ENCODE peak calls at places on chromosomes 4 and X, in ten cellular contexts. One of them, this sample, is unnamed. For H3K4me1 and H3K27me3, the result is how much of the 10 kb centered on the place peaks cover.

GRCh38 chr4:105471566-105472176 is 2.2 kb downstream of the PPA2 start:
- DNase-seq in cardiac muscle cell: peak
- DNase-seq in transverse colon: peak
- DNase-seq in HCT116: peak
- DNase-seq in MM.1S: peak
- DNase-seq in lower lobe of right lung: no peak
- DNase-seq in CD4-positive, CD25-positive, alpha-beta regulatory T cell: peak
- DNase-seq in naive thymus-derived CD4-positive, alpha-beta T cell: peak
- DNase-seq in H9: peak
- DNase-seq in hepatocyte: peak
- DNase-seq in this sample: peak

GRCh38 chrX:13614154-13614553 is 38.8 kb upstream of the TCEANC start:
- DNase-seq in CD4-positive, CD25-positive, alpha-beta regulatory T cell: no peak
- DNase-seq in transverse colon: no peak
- DNase-seq in hepatocyte: no peak
- DNase-seq in lower lobe of right lung: no peak
- DNase-seq in H9: no peak
- DNase-seq in HCT116: no peak
- DNase-seq in cardiac muscle cell: no peak
- DNase-seq in naive thymus-derived CD4-positive, alpha-beta T cell: no peak
- DNase-seq in MM.1S: no peak
- DNase-seq in this sample: no peak

GRCh38 chrX:40908026-40908425 is 172.7 kb upstream of the MED14 start:
- DNase-seq in cardiac muscle cell: peak
- DNase-seq in CD4-positive, CD25-positive, alpha-beta regulatory T cell: no peak
- DNase-seq in lower lobe of right lung: no peak
- DNase-seq in MM.1S: no peak
- DNase-seq in HCT116: no peak
- DNase-seq in naive thymus-derived CD4-positive, alpha-beta T cell: no peak
- DNase-seq in transverse colon: no peak
- DNase-seq in H9: no peak
- DNase-seq in hepatocyte: no peak
- DNase-seq in this sample: no peak

GRCh38 chr4:94452476-94453300 is 946 bp downstream of the PDLIM5 start:
- DNase-seq in MM.1S: peak
- DNase-seq in lower lobe of right lung: peak
- DNase-seq in cardiac muscle cell: peak
- DNase-seq in CD4-positive, CD25-positive, alpha-beta regulatory T cell: no peak
- DNase-seq in hepatocyte: peak
- DNase-seq in H9: peak
- DNase-seq in naive thymus-derived CD4-positive, alpha-beta T cell: peak
- DNase-seq in transverse colon: peak
- DNase-seq in HCT116: peak
- DNase-seq in this sample: peak

GRCh38 chrX:24487576-24487975 is 22.5 kb downstream of the PDK3 start:
- DNase-seq in H9: no peak
- DNase-seq in MM.1S: no peak
- DNase-seq in CD4-positive, CD25-positive, alpha-beta regulatory T cell: no peak
- DNase-seq in transverse colon: no peak
- DNase-seq in hepatocyte: no peak
- DNase-seq in cardiac muscle cell: no peak
- DNase-seq in HCT116: no peak
- DNase-seq in lower lobe of right lung: no peak
- DNase-seq in naive thymus-derived CD4-positive, alpha-beta T cell: no peak
- DNase-seq in this sample: no peak

GRCh38 chr4:19879330-19879729 is 372.4 kb upstream of the SLIT2 start:
- DNase-seq in CD4-positive, CD25-positive, alpha-beta regulatory T cell: no peak
- DNase-seq in cardiac muscle cell: no peak
- DNase-seq in hepatocyte: no peak
- DNase-seq in MM.1S: no peak
- DNase-seq in naive thymus-derived CD4-positive, alpha-beta T cell: no peak
- DNase-seq in lower lobe of right lung: no peak
- DNase-seq in transverse colon: no peak
- DNase-seq in H9: no peak
- DNase-seq in HCT116: no peak
- DNase-seq in this sample: no peak

GRCh38 chr4:87489678-87490077 is 39.5 kb downstream of the SPARCL1 start:
- DNase-seq in naive thymus-derived CD4-positive, alpha-beta T cell: no peak
- DNase-seq in transverse colon: no peak
- DNase-seq in H9: no peak
- DNase-seq in HCT116: no peak
- DNase-seq in hepatocyte: no peak
- DNase-seq in CD4-positive, CD25-positive, alpha-beta regulatory T cell: no peak
- DNase-seq in cardiac muscle cell: peak
- DNase-seq in MM.1S: no peak
- DNase-seq in lower lobe of right lung: no peak
- DNase-seq in this sample: no peak

GRCh38 chr4:24559889-24560288 is 24.5 kb downstream of the DHX15 start:
- DNase-seq in CD4-positive, CD25-positive, alpha-beta regulatory T cell: no peak
- DNase-seq in naive thymus-derived CD4-positive, alpha-beta T cell: no peak
- DNase-seq in hepatocyte: no peak
- DNase-seq in HCT116: no peak
- DNase-seq in cardiac muscle cell: peak
- DNase-seq in MM.1S: no peak
- DNase-seq in H9: no peak
- DNase-seq in transverse colon: no peak
- DNase-seq in lower lobe of right lung: no peak
- DNase-seq in this sample: no peak

GRCh38 chr4:158750379-158750778 is 18.4 kb upstream of the FNIP2 start:
- DNase-seq in H9: no peak
- DNase-seq in cardiac muscle cell: peak
- DNase-seq in HCT116: no peak
- DNase-seq in MM.1S: no peak
- DNase-seq in hepatocyte: no peak
- DNase-seq in transverse colon: no peak
- DNase-seq in naive thymus-derived CD4-positive, alpha-beta T cell: no peak
- DNase-seq in lower lobe of right lung: no peak
- DNase-seq in CD4-positive, CD25-positive, alpha-beta regulatory T cell: no peak
- DNase-seq in this sample: no peak

GRCh38 chrX:1555370-1555769 is 18.4 kb upstream of the P2RY8 start:
- DNase-seq in naive thymus-derived CD4-positive, alpha-beta T cell: no peak
- DNase-seq in CD4-positive, CD25-positive, alpha-beta regulatory T cell: no peak
- DNase-seq in transverse colon: no peak
- DNase-seq in lower lobe of right lung: no peak
- DNase-seq in MM.1S: no peak
- DNase-seq in H9: no peak
- DNase-seq in HCT116: no peak
- DNase-seq in cardiac muscle cell: no peak
- DNase-seq in hepatocyte: no peak
- DNase-seq in this sample: no peak

GRCh38 chr4:7828011-7828720 is 111.5 kb downstream of the AFAP1 start:
- DNase-seq in H9: no peak
- DNase-seq in cardiac muscle cell: peak
- DNase-seq in HCT116: no peak
- DNase-seq in naive thymus-derived CD4-positive, alpha-beta T cell: peak
- DNase-seq in CD4-positive, CD25-positive, alpha-beta regulatory T cell: peak
- DNase-seq in MM.1S: peak
- DNase-seq in hepatocyte: peak
- DNase-seq in transverse colon: peak
- DNase-seq in lower lobe of right lung: peak
- DNase-seq in this sample: no peak

GRCh38 chr4:182245541-182246245 is 2.5 kb downstream of the TENM3 start:
- DNase-seq in lower lobe of right lung: no peak
- DNase-seq in CD4-positive, CD25-positive, alpha-beta regulatory T cell: no peak
- DNase-seq in HCT116: no peak
- DNase-seq in naive thymus-derived CD4-positive, alpha-beta T cell: no peak
- DNase-seq in MM.1S: no peak
- DNase-seq in cardiac muscle cell: peak
- DNase-seq in hepatocyte: peak
- DNase-seq in transverse colon: no peak
- DNase-seq in H9: no peak
- DNase-seq in this sample: no peak

GRCh38 chr4:94758141-94758699 is 465 bp downstream of the BMPR1B start:
- DNase-seq in transverse colon: peak
- DNase-seq in hepatocyte: peak
- DNase-seq in cardiac muscle cell: peak
- DNase-seq in H9: peak
- DNase-seq in HCT116: no peak
- DNase-seq in MM.1S: no peak
- DNase-seq in naive thymus-derived CD4-positive, alpha-beta T cell: peak
- DNase-seq in lower lobe of right lung: peak
- DNase-seq in CD4-positive, CD25-positive, alpha-beta regulatory T cell: no peak
- DNase-seq in this sample: peak

GRCh38 chr4:184280591-184281071 is 63.0 kb upstream of the ENPP6 start:
- DNase-seq in HCT116: no peak
- DNase-seq in MM.1S: peak
- DNase-seq in cardiac muscle cell: no peak
- DNase-seq in naive thymus-derived CD4-positive, alpha-beta T cell: peak
- DNase-seq in H9: peak
- DNase-seq in CD4-positive, CD25-positive, alpha-beta regulatory T cell: peak
- DNase-seq in lower lobe of right lung: no peak
- DNase-seq in transverse colon: peak
- DNase-seq in hepatocyte: no peak
- DNase-seq in this sample: no peak

GRCh38 chr4:184282251-184282713 is 64.6 kb upstream of the ENPP6 start:
- DNase-seq in HCT116: no peak
- DNase-seq in transverse colon: peak
- DNase-seq in cardiac muscle cell: no peak
- DNase-seq in lower lobe of right lung: peak
- DNase-seq in MM.1S: peak
- DNase-seq in hepatocyte: peak
- DNase-seq in naive thymus-derived CD4-positive, alpha-beta T cell: peak
- DNase-seq in CD4-positive, CD25-positive, alpha-beta regulatory T cell: peak
- DNase-seq in H9: no peak
- DNase-seq in this sample: no peak

GRCh38 chr4:184280104-184280503 is 62.4 kb upstream of the ENPP6 start:
- DNase-seq in MM.1S: peak
- DNase-seq in lower lobe of right lung: no peak
- DNase-seq in transverse colon: no peak
- DNase-seq in HCT116: no peak
- DNase-seq in naive thymus-derived CD4-positive, alpha-beta T cell: peak
- DNase-seq in CD4-positive, CD25-positive, alpha-beta regulatory T cell: no peak
- DNase-seq in cardiac muscle cell: no peak
- DNase-seq in hepatocyte: no peak
- DNase-seq in H9: no peak
- DNase-seq in this sample: no peak

GRCh38 chr4:184282895-184283654 is 65.4 kb upstream of the ENPP6 start:
- DNase-seq in HCT116: no peak
- DNase-seq in lower lobe of right lung: no peak
- DNase-seq in transverse colon: peak
- DNase-seq in hepatocyte: no peak
- DNase-seq in CD4-positive, CD25-positive, alpha-beta regulatory T cell: no peak
- DNase-seq in H9: no peak
- DNase-seq in cardiac muscle cell: no peak
- DNase-seq in naive thymus-derived CD4-positive, alpha-beta T cell: no peak
- DNase-seq in MM.1S: peak
- DNase-seq in this sample: no peak

DNA sequence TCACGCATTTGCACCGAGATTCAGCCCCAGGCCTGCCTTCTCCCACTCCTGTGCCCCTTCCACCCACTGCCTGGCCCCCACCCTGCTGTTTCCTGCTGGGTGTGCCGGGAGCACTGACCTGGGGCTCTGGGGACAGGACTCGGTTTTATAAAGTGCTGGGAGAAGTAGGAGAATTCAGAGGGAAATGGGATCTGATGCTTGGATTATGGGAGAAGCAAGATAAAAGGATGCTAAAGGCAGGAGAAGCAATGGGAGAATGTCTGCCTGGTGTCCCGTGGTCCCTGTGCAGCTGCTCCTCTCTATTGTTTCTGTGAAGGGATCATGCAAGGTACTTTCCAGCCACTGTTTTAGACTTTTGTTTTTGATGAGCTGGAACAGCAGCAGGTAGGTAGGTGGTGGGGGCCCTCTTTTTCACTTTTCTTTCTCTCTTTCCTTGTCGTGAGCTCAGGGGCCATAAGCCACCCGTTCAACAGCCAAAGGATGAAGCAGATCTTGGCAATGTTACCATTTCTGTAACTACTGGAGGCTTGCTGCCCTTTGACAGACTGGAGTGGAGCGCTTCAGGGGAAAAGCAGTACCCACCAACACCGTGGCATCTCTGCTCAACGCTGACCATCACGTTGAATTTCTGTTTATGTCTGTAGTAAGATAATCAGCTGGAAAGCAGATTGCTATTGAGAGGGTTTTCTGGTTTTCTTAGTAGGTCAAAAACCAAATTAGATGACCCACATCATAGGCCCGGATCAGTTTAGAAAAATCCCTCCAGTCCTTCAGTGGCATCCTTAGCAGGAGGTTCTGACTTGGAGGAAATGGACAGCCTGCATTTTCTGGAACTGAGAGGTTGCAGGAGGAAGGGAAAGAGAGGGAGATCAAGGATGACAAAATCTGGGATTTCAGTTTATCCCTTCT is 63.8 kb upstream of the ENPP6 start:
- DNase-seq in transverse colon: peak
- DNase-seq in HCT116: no peak
- DNase-seq in lower lobe of right lung: no peak
- DNase-seq in CD4-positive, CD25-positive, alpha-beta regulatory T cell: no peak
- DNase-seq in naive thymus-derived CD4-positive, alpha-beta T cell: peak
- DNase-seq in cardiac muscle cell: no peak
- DNase-seq in MM.1S: peak
- DNase-seq in H9: peak
- DNase-seq in hepatocyte: no peak
- DNase-seq in this sample: no peak
- H3K4me1 ChIP-seq in transverse colon: under half
- H3K4me1 ChIP-seq in HCT116: under half
- H3K4me1 ChIP-seq in lower lobe of right lung: under half
- H3K4me1 ChIP-seq in CD4-positive, CD25-positive, alpha-beta regulatory T cell: under half
- H3K4me1 ChIP-seq in naive thymus-derived CD4-positive, alpha-beta T cell: under half
- H3K4me1 ChIP-seq in cardiac muscle cell: under half
- H3K4me1 ChIP-seq in MM.1S: half or more
- H3K4me1 ChIP-seq in H9: under half
- H3K4me1 ChIP-seq in hepatocyte: under half
- H3K4me1 ChIP-seq in this sample: under half

GRCh38 chr4:52376107-52376704 is 282.9 kb downstream of the USP46 start:
- DNase-seq in HCT116: peak
- DNase-seq in cardiac muscle cell: peak
- DNase-seq in CD4-positive, CD25-positive, alpha-beta regulatory T cell: peak
- DNase-seq in transverse colon: no peak
- DNase-seq in MM.1S: peak
- DNase-seq in naive thymus-derived CD4-positive, alpha-beta T cell: no peak
- DNase-seq in H9: no peak
- DNase-seq in lower lobe of right lung: no peak
- DNase-seq in hepatocyte: peak
- DNase-seq in this sample: peak
- H3K27me3 ChIP-seq in HCT116: under half
- H3K27me3 ChIP-seq in cardiac muscle cell: under half
- H3K27me3 ChIP-seq in CD4-positive, CD25-positive, alpha-beta regulatory T cell: under half
- H3K27me3 ChIP-seq in transverse colon: under half
- H3K27me3 ChIP-seq in MM.1S: under half
- H3K27me3 ChIP-seq in naive thymus-derived CD4-positive, alpha-beta T cell: under half
- H3K27me3 ChIP-seq in H9: under half
- H3K27me3 ChIP-seq in lower lobe of right lung: under half
- H3K27me3 ChIP-seq in hepatocyte: under half
- H3K27me3 ChIP-seq in this sample: under half

GRCh38 chr4:73730854-73731253 is 9.5 kb upstream of the CXCL8 start:
- DNase-seq in HCT116: no peak
- DNase-seq in naive thymus-derived CD4-positive, alpha-beta T cell: no peak
- DNase-seq in lower lobe of right lung: no peak
- DNase-seq in transverse colon: no peak
- DNase-seq in cardiac muscle cell: no peak
- DNase-seq in hepatocyte: no peak
- DNase-seq in H9: no peak
- DNase-seq in MM.1S: no peak
- DNase-seq in CD4-positive, CD25-positive, alpha-beta regulatory T cell: no peak
- DNase-seq in this sample: no peak
- H3K4me1 ChIP-seq in HCT116: under half
- H3K4me1 ChIP-seq in naive thymus-derived CD4-positive, alpha-beta T cell: under half
- H3K4me1 ChIP-seq in lower lobe of right lung: half or more
- H3K4me1 ChIP-seq in transverse colon: under half
- H3K4me1 ChIP-seq in cardiac muscle cell: under half
- H3K4me1 ChIP-seq in hepatocyte: under half
- H3K4me1 ChIP-seq in H9: under half
- H3K4me1 ChIP-seq in MM.1S: under half
- H3K4me1 ChIP-seq in CD4-positive, CD25-positive, alpha-beta regulatory T cell: under half
- H3K4me1 ChIP-seq in this sample: under half

GRCh38 chrX:12327836-12328235 is 189.6 kb downstream of the FRMPD4 start:
- DNase-seq in cardiac muscle cell: no peak
- DNase-seq in HCT116: no peak
- DNase-seq in MM.1S: no peak
- DNase-seq in H9: no peak
- DNase-seq in transverse colon: no peak
- DNase-seq in hepatocyte: no peak
- DNase-seq in naive thymus-derived CD4-positive, alpha-beta T cell: no peak
- DNase-seq in lower lobe of right lung: no peak
- DNase-seq in CD4-positive, CD25-positive, alpha-beta regulatory T cell: no peak
- DNase-seq in this sample: no peak
- H3K27me3 ChIP-seq in cardiac muscle cell: under half
- H3K27me3 ChIP-seq in HCT116: under half
- H3K27me3 ChIP-seq in MM.1S: under half
- H3K27me3 ChIP-seq in H9: under half
- H3K27me3 ChIP-seq in transverse colon: under half
- H3K27me3 ChIP-seq in hepatocyte: under half
- H3K27me3 ChIP-seq in naive thymus-derived CD4-positive, alpha-beta T cell: under half
- H3K27me3 ChIP-seq in lower lobe of right lung: under half
- H3K27me3 ChIP-seq in CD4-positive, CD25-positive, alpha-beta regulatory T cell: under half
- H3K27me3 ChIP-seq in this sample: under half

This sample was measured in Caco-2.